ENCODE peak calls at places on chromosomes 7 and 10, in eight cellular contexts. H is non-pigmented ciliary epithelial cell, X is lung, P is GM23338, E is ELR, F is OCI-LY7, K is right atrium auricular region, S is heart left ventricle. M is an unnamed sample.

GRCh38 chr10:116590590-116591444 is at the start of gene PNLIPRP1:
- DNase-seq in P (no peak), K (no peak), X (no peak), E (no peak), H (no peak), F (no peak), S (no peak), M (no peak)

GRCh38 chr7:150649084-150649385 is 16.9 kb upstream of the GIMAP6 start:
- DNase-seq in F (no peak), S (no peak), P (no peak), X (no peak), K (no peak), H (no peak), E (no peak), M (no peak)

GRCh38 chr7:30594055-30594539 is 581 bp upstream of the GARS1 start:
- DNase-seq in E (peak), F (peak), K (no peak), S (peak), H (no peak), X (peak), P (peak), M (no peak)

GRCh38 chr7:131170440-131171105 is 157.1 kb upstream of the MKLN1 start:
- DNase-seq in E (peak), P (no peak), K (no peak), X (no peak), H (no peak), F (no peak), S (no peak), M (no peak)

GRCh38 chr7:30743371-30744074 is 8.4 kb upstream of the INMT start:
- DNase-seq in X (no peak), K (no peak), F (no peak), S (peak), H (no peak), E (peak), P (no peak), M (no peak)

GRCh38 chr10:124092270-124093075 is 925 bp downstream of the CHST15 start:
- DNase-seq in P (peak), S (peak), H (no peak), F (peak), E (no peak), K (peak), X (peak), M (peak)

GRCh38 chr7:82677064-82677463 is 233.5 kb upstream of the CACNA2D1 start:
- DNase-seq in H (no peak), F (peak), E (no peak), X (no peak), S (no peak), K (no peak), P (peak), M (no peak)

GRCh38 chr7:95863-96260 is 96.5 kb upstream of the FAM20C start:
- DNase-seq in S (no peak), F (no peak), K (no peak), X (no peak), E (no peak), P (no peak), H (no peak), M (no peak)

GRCh38 chr7:4245866-4246470 is 436.1 kb upstream of the FOXK1 start:
- DNase-seq in X (no peak), H (no peak), S (no peak), P (peak), K (no peak), F (no peak), E (peak), M (no peak)

GRCh38 chr7:26307226-26307625 is 15.6 kb downstream of the SNX10 start:
- DNase-seq in H (no peak), S (no peak), F (no peak), P (no peak), E (peak), K (peak), X (peak), M (no peak)

GRCh38 chr7:157558061-157558460 is 221.3 kb downstream of the DNAJB6 start:
- DNase-seq in F (no peak), H (no peak), X (no peak), P (no peak), E (no peak), K (no peak), S (no peak), M (no peak)

GRCh38 chr10:31464552-31464951 is 145.5 kb downstream of the ZEB1 start:
- DNase-seq in P (no peak), F (peak), S (no peak), H (no peak), E (no peak), X (no peak), K (no peak), M (no peak)

M was measured in A673.